ENCODE peak calls at places on chromosomes 13 and 19, in seven cellular contexts. One of them, this sample, is unnamed.

GRCh38 chr19:57903298-57904174 is 12.9 kb downstream of the ZNF417 start:
- DNase-seq in nephron progenitor cell: no peak
- DNase-seq in HTR-8/SVneo: no peak
- DNase-seq in naive thymus-derived CD8-positive, alpha-beta T cell: no peak
- DNase-seq in glutamatergic neuron: no peak
- DNase-seq in tibial artery: no peak
- DNase-seq in hippocampal formation: peak
- DNase-seq in this sample: no peak

GRCh38 chr13:41137241-41137640 is 4.6 kb upstream of the KBTBD6 start:
- DNase-seq in tibial artery: no peak
- DNase-seq in glutamatergic neuron: no peak
- DNase-seq in nephron progenitor cell: no peak
- DNase-seq in naive thymus-derived CD8-positive, alpha-beta T cell: no peak
- DNase-seq in hippocampal formation: no peak
- DNase-seq in HTR-8/SVneo: no peak
- DNase-seq in this sample: no peak

GRCh38 chr19:13012690-13013608 is 17.7 kb downstream of the NFIX start:
- DNase-seq in naive thymus-derived CD8-positive, alpha-beta T cell: peak
- DNase-seq in glutamatergic neuron: no peak
- DNase-seq in tibial artery: peak
- DNase-seq in nephron progenitor cell: no peak
- DNase-seq in HTR-8/SVneo: no peak
- DNase-seq in hippocampal formation: no peak
- DNase-seq in this sample: peak

GRCh38 chr13:30580852-30581502 is 36.7 kb upstream of the USPL1 start:
- DNase-seq in glutamatergic neuron: no peak
- DNase-seq in tibial artery: no peak
- DNase-seq in naive thymus-derived CD8-positive, alpha-beta T cell: no peak
- DNase-seq in HTR-8/SVneo: no peak
- DNase-seq in hippocampal formation: no peak
- DNase-seq in nephron progenitor cell: no peak
- DNase-seq in this sample: peak

GRCh38 chr19:43798546-43799409 is 3.5 kb downstream of the LYPD5 start:
- DNase-seq in nephron progenitor cell: peak
- DNase-seq in tibial artery: no peak
- DNase-seq in hippocampal formation: no peak
- DNase-seq in glutamatergic neuron: no peak
- DNase-seq in HTR-8/SVneo: peak
- DNase-seq in naive thymus-derived CD8-positive, alpha-beta T cell: no peak
- DNase-seq in this sample: peak

GRCh38 chr19:3365447-3366103 is 808 bp upstream of the NFIC start:
- DNase-seq in hippocampal formation: no peak
- DNase-seq in naive thymus-derived CD8-positive, alpha-beta T cell: no peak
- DNase-seq in HTR-8/SVneo: peak
- DNase-seq in tibial artery: peak
- DNase-seq in glutamatergic neuron: no peak
- DNase-seq in nephron progenitor cell: no peak
- DNase-seq in this sample: peak

GRCh38 chr13:105638446-105638845 is 897.0 kb downstream of the EFNB2 start:
- DNase-seq in HTR-8/SVneo: no peak
- DNase-seq in tibial artery: no peak
- DNase-seq in hippocampal formation: no peak
- DNase-seq in glutamatergic neuron: no peak
- DNase-seq in naive thymus-derived CD8-positive, alpha-beta T cell: no peak
- DNase-seq in nephron progenitor cell: no peak
- DNase-seq in this sample: no peak

GRCh38 chr19:17137417-17137816 is 61.8 kb downstream of the MYO9B start:
- DNase-seq in HTR-8/SVneo: no peak
- DNase-seq in tibial artery: no peak
- DNase-seq in naive thymus-derived CD8-positive, alpha-beta T cell: no peak
- DNase-seq in glutamatergic neuron: no peak
- DNase-seq in nephron progenitor cell: no peak
- DNase-seq in hippocampal formation: no peak
- DNase-seq in this sample: no peak

GRCh38 chr13:30796833-30797601 is 61.7 kb downstream of the ALOX5AP start:
- DNase-seq in hippocampal formation: no peak
- DNase-seq in glutamatergic neuron: no peak
- DNase-seq in naive thymus-derived CD8-positive, alpha-beta T cell: no peak
- DNase-seq in HTR-8/SVneo: no peak
- DNase-seq in nephron progenitor cell: no peak
- DNase-seq in tibial artery: no peak
- DNase-seq in this sample: no peak

GRCh38 chr19:37718357-37718756 is 1.2 kb downstream of the ZNF607 start:
- DNase-seq in HTR-8/SVneo: no peak
- DNase-seq in nephron progenitor cell: no peak
- DNase-seq in naive thymus-derived CD8-positive, alpha-beta T cell: no peak
- DNase-seq in tibial artery: no peak
- DNase-seq in hippocampal formation: no peak
- DNase-seq in glutamatergic neuron: no peak
- DNase-seq in this sample: no peak

GRCh38 chr19:46718157-46718933 is 1.4 kb upstream of the PRKD2 start:
- DNase-seq in naive thymus-derived CD8-positive, alpha-beta T cell: peak
- DNase-seq in nephron progenitor cell: no peak
- DNase-seq in HTR-8/SVneo: no peak
- DNase-seq in tibial artery: no peak
- DNase-seq in hippocampal formation: no peak
- DNase-seq in glutamatergic neuron: no peak
- DNase-seq in this sample: no peak

GRCh38 chr19:10729406-10729805 is 11.5 kb downstream of the DNM2 start:
- DNase-seq in tibial artery: no peak
- DNase-seq in hippocampal formation: no peak
- DNase-seq in HTR-8/SVneo: no peak
- DNase-seq in naive thymus-derived CD8-positive, alpha-beta T cell: no peak
- DNase-seq in glutamatergic neuron: no peak
- DNase-seq in nephron progenitor cell: no peak
- DNase-seq in this sample: no peak

GRCh38 chr13:74306496-74306895 is 172.3 kb upstream of the KLF12 start:
- DNase-seq in hippocampal formation: no peak
- DNase-seq in naive thymus-derived CD8-positive, alpha-beta T cell: no peak
- DNase-seq in nephron progenitor cell: no peak
- DNase-seq in tibial artery: no peak
- DNase-seq in HTR-8/SVneo: no peak
- DNase-seq in glutamatergic neuron: no peak
- DNase-seq in this sample: no peak

GRCh38 chr19:8335343-8336071 is 7.6 kb downstream of the KANK3 start:
- DNase-seq in HTR-8/SVneo: no peak
- DNase-seq in nephron progenitor cell: no peak
- DNase-seq in glutamatergic neuron: peak
- DNase-seq in hippocampal formation: no peak
- DNase-seq in naive thymus-derived CD8-positive, alpha-beta T cell: no peak
- DNase-seq in tibial artery: no peak
- DNase-seq in this sample: peak

GRCh38 chr19:28014821-28015405 is 1198.0 kb downstream of the UQCRFS1 start:
- DNase-seq in hippocampal formation: no peak
- DNase-seq in naive thymus-derived CD8-positive, alpha-beta T cell: no peak
- DNase-seq in glutamatergic neuron: no peak
- DNase-seq in tibial artery: no peak
- DNase-seq in HTR-8/SVneo: no peak
- DNase-seq in nephron progenitor cell: no peak
- DNase-seq in this sample: no peak

GRCh38 chr13:110116072-110116487 is 190.9 kb downstream of the COL4A1 start:
- DNase-seq in hippocampal formation: no peak
- DNase-seq in nephron progenitor cell: peak
- DNase-seq in tibial artery: no peak
- DNase-seq in HTR-8/SVneo: no peak
- DNase-seq in naive thymus-derived CD8-positive, alpha-beta T cell: no peak
- DNase-seq in glutamatergic neuron: peak
- DNase-seq in this sample: no peak

GRCh38 chr13:58876473-58876872 is 1244.9 kb downstream of the PCDH17 start:
- DNase-seq in naive thymus-derived CD8-positive, alpha-beta T cell: no peak
- DNase-seq in hippocampal formation: no peak
- DNase-seq in HTR-8/SVneo: no peak
- DNase-seq in glutamatergic neuron: no peak
- DNase-seq in nephron progenitor cell: no peak
- DNase-seq in tibial artery: no peak
- DNase-seq in this sample: no peak

GRCh38 chr13:100399455-100399854 is 189.1 kb downstream of the GGACT start:
- DNase-seq in tibial artery: no peak
- DNase-seq in nephron progenitor cell: no peak
- DNase-seq in hippocampal formation: no peak
- DNase-seq in naive thymus-derived CD8-positive, alpha-beta T cell: no peak
- DNase-seq in glutamatergic neuron: no peak
- DNase-seq in HTR-8/SVneo: no peak
- DNase-seq in this sample: no peak

GRCh38 chr19:1066748-1067340 is at the start of gene ARHGAP45:
- DNase-seq in HTR-8/SVneo: no peak
- DNase-seq in tibial artery: no peak
- DNase-seq in nephron progenitor cell: peak
- DNase-seq in naive thymus-derived CD8-positive, alpha-beta T cell: peak
- DNase-seq in glutamatergic neuron: no peak
- DNase-seq in hippocampal formation: no peak
- DNase-seq in this sample: no peak

GRCh38 chr19:7855426-7856276 is 18.5 kb downstream of the PRR36 start:
- DNase-seq in tibial artery: no peak
- DNase-seq in glutamatergic neuron: no peak
- DNase-seq in naive thymus-derived CD8-positive, alpha-beta T cell: no peak
- DNase-seq in hippocampal formation: no peak
- DNase-seq in nephron progenitor cell: no peak
- DNase-seq in HTR-8/SVneo: no peak
- DNase-seq in this sample: no peak

GRCh38 chr19:14795078-14795721 is 16.8 kb upstream of the ADGRE2 start:
- DNase-seq in glutamatergic neuron: no peak
- DNase-seq in naive thymus-derived CD8-positive, alpha-beta T cell: no peak
- DNase-seq in hippocampal formation: no peak
- DNase-seq in tibial artery: no peak
- DNase-seq in nephron progenitor cell: no peak
- DNase-seq in HTR-8/SVneo: no peak
- DNase-seq in this sample: no peak

GRCh38 chr13:110323172-110323851 is 16.2 kb downstream of the COL4A2 start:
- DNase-seq in HTR-8/SVneo: no peak
- DNase-seq in naive thymus-derived CD8-positive, alpha-beta T cell: no peak
- DNase-seq in hippocampal formation: no peak
- DNase-seq in glutamatergic neuron: no peak
- DNase-seq in nephron progenitor cell: no peak
- DNase-seq in tibial artery: peak
- DNase-seq in this sample: no peak

GRCh38 chr13:44084146-44084545 is 204.4 kb downstream of the LACC1 start:
- DNase-seq in hippocampal formation: no peak
- DNase-seq in HTR-8/SVneo: no peak
- DNase-seq in naive thymus-derived CD8-positive, alpha-beta T cell: no peak
- DNase-seq in glutamatergic neuron: no peak
- DNase-seq in nephron progenitor cell: no peak
- DNase-seq in tibial artery: no peak
- DNase-seq in this sample: no peak

GRCh38 chr13:83882626-83882959 is 319 bp upstream of the SLITRK1 start:
- DNase-seq in tibial artery: no peak
- DNase-seq in HTR-8/SVneo: no peak
- DNase-seq in hippocampal formation: no peak
- DNase-seq in naive thymus-derived CD8-positive, alpha-beta T cell: no peak
- DNase-seq in nephron progenitor cell: no peak
- DNase-seq in glutamatergic neuron: no peak
- DNase-seq in this sample: no peak

GRCh38 chr19:13841339-13842293 is 35.3 kb upstream of the NANOS3 start:
- DNase-seq in nephron progenitor cell: no peak
- DNase-seq in hippocampal formation: no peak
- DNase-seq in glutamatergic neuron: no peak
- DNase-seq in tibial artery: peak
- DNase-seq in HTR-8/SVneo: no peak
- DNase-seq in naive thymus-derived CD8-positive, alpha-beta T cell: no peak
- DNase-seq in this sample: peak

GRCh38 chr13:30111810-30112209 is 195.5 kb downstream of the KATNAL1 start:
- DNase-seq in nephron progenitor cell: peak
- DNase-seq in naive thymus-derived CD8-positive, alpha-beta T cell: no peak
- DNase-seq in glutamatergic neuron: no peak
- DNase-seq in tibial artery: no peak
- DNase-seq in hippocampal formation: no peak
- DNase-seq in HTR-8/SVneo: no peak
- DNase-seq in this sample: no peak

GRCh38 chr13:87398047-87398446 is 273.1 kb upstream of the SLITRK5 start:
- DNase-seq in nephron progenitor cell: no peak
- DNase-seq in naive thymus-derived CD8-positive, alpha-beta T cell: no peak
- DNase-seq in HTR-8/SVneo: no peak
- DNase-seq in glutamatergic neuron: no peak
- DNase-seq in hippocampal formation: no peak
- DNase-seq in tibial artery: no peak
- DNase-seq in this sample: no peak

GRCh38 chr19:41753159-41753558 is 2.2 kb upstream of the CEACAM6 start:
- DNase-seq in hippocampal formation: no peak
- DNase-seq in naive thymus-derived CD8-positive, alpha-beta T cell: peak
- DNase-seq in HTR-8/SVneo: peak
- DNase-seq in tibial artery: no peak
- DNase-seq in nephron progenitor cell: peak
- DNase-seq in glutamatergic neuron: peak
- DNase-seq in this sample: peak

GRCh38 chr19:40420451-40420765 is 5.4 kb downstream of the SERTAD1 start:
- DNase-seq in tibial artery: no peak
- DNase-seq in glutamatergic neuron: no peak
- DNase-seq in HTR-8/SVneo: no peak
- DNase-seq in hippocampal formation: no peak
- DNase-seq in nephron progenitor cell: no peak
- DNase-seq in naive thymus-derived CD8-positive, alpha-beta T cell: no peak
- DNase-seq in this sample: no peak